ENCODE peak calls at places on chromosomes 12 and 14, in nine cellular contexts. Q is WTC11, C is neural crest cell, S is adrenal gland, F is GM12865, L is GM12864, D is HL-60, P is Panc1, U is neural progenitor cell. H is an unnamed sample.

GRCh38 chr14:99902925-99903324 is 109.7 kb downstream of the EML1 start:
- DNase-seq in D (no peak), P (no peak), U (no peak), S (no peak), F (no peak), L (no peak), C (no peak), Q (no peak), H (no peak)

GRCh38 chr14:45085004-45085403 is 1.1 kb downstream of the PRPF39 start:
- DNase-seq in L (no peak), D (no peak), U (peak; percentile 2), F (peak; percentile 23), Q (no peak), P (no peak), S (no peak), C (no peak), H (no peak)

GRCh38 chr14:65286443-65286842 is 126.1 kb upstream of the FUT8 start:
- DNase-seq in F (peak; percentile 85), L (no peak), U (no peak), Q (no peak), S (no peak), C (no peak), P (no peak), D (no peak), H (peak; percentile 74)

GRCh38 chr12:102323799-102324198 is 126.2 kb upstream of the PMCH start:
- DNase-seq in D (no peak), P (no peak), U (no peak), Q (no peak), F (no peak), L (no peak), C (no peak), S (no peak), H (no peak)

GRCh38 chr12:105334001-105334400 is 3.5 kb downstream of the C12orf75 start:
- DNase-seq in D (no peak), U (no peak), C (no peak), S (no peak), F (no peak), Q (no peak), L (no peak), P (no peak), H (no peak)

GRCh38 chr14:29240046-29240445 is 473.5 kb downstream of the FOXG1 start:
- DNase-seq in D (no peak), C (no peak), S (no peak), P (no peak), Q (no peak), U (no peak), F (no peak), L (no peak), H (no peak)

GRCh38 chr14:92924247-92924646 is 1.3 kb downstream of the CHGA start:
- DNase-seq in Q (no peak), L (no peak), C (no peak), P (no peak), U (no peak), D (no peak), S (no peak), F (peak; percentile 49), H (no peak)

GRCh38 chr12:80707126-80707829 is at the start of gene MYF6:
- DNase-seq in U (no peak), S (no peak), C (no peak), P (no peak), F (no peak), L (no peak), Q (no peak), D (no peak), H (no peak)

GRCh38 chr12:85835810-85836715 is at the start of gene RASSF9:
- DNase-seq in P (no peak), Q (no peak), S (peak; percentile 59), D (no peak), U (peak; percentile 18), F (peak; percentile 2), L (no peak), C (no peak), H (no peak)

GRCh38 chr12:113409462-113410124 is 5.9 kb upstream of the SDS start:
- DNase-seq in D (no peak), L (no peak), Q (no peak), P (no peak), U (no peak), C (no peak), S (no peak), F (no peak), H (no peak)

GRCh38 chr12:13219320-13219719 is 22.8 kb downstream of the EMP1 start:
- DNase-seq in P (no peak), C (no peak), U (no peak), L (no peak), Q (no peak), F (no peak), D (no peak), S (no peak), H (no peak)

GRCh38 chr14:67643671-67644070 is 24.0 kb downstream of the ARG2 start:
- DNase-seq in L (no peak), F (no peak), Q (no peak), U (no peak), P (no peak), C (no peak), D (no peak), S (no peak), H (no peak)

GRCh38 chr12:6825398-6826124 is 2.6 kb upstream of the P3H3 start:
- DNase-seq in P (no peak), Q (peak; percentile 95), C (peak; percentile 96), D (peak; percentile 82), U (peak; percentile 91), L (peak; percentile 24), F (peak; percentile 72), S (peak; percentile 81), H (peak; percentile 89)

GRCh38 chr14:90676859-90677258 is 139.4 kb downstream of the TTC7B start:
- DNase-seq in U (no peak), S (no peak), P (no peak), F (no peak), D (no peak), L (no peak), Q (no peak), C (no peak), H (no peak)

GRCh38 chr12:122003646-122004611 is 17.8 kb upstream of the BCL7A start:
- DNase-seq in D (peak; percentile 59), U (no peak), S (no peak), F (no peak), Q (no peak), P (no peak), L (no peak), C (no peak), H (peak; percentile 44)
- TF ChIP-seq CTCF in D (no peak), U (no peak), S (no peak), F (no peak), Q (no peak), P (no peak), L (no peak), C (no peak), H (no peak)

GRCh38 chr12:120855823-120856589 is 48.2 kb downstream of the SPPL3 start:
- DNase-seq in Q (no peak), S (no peak), D (peak; percentile 45), L (no peak), F (no peak), C (no peak), U (no peak), P (no peak), H (peak; percentile 17)

GRCh38 chr12:120853188-120853587 is 51.0 kb downstream of the SPPL3 start:
- DNase-seq in C (no peak), U (no peak), L (no peak), S (no peak), Q (no peak), P (no peak), D (no peak), F (no peak), H (no peak)

GRCh38 chr12:120858306-120859088 is 45.7 kb downstream of the SPPL3 start:
- DNase-seq in L (no peak), Q (no peak), P (no peak), D (no peak), S (no peak), F (peak; percentile 26), U (no peak), C (no peak), H (no peak)

GRCh38 chr12:120854804-120855203 is 49.4 kb downstream of the SPPL3 start:
- DNase-seq in P (no peak), S (no peak), Q (no peak), L (no peak), D (no peak), U (no peak), F (no peak), C (no peak), H (no peak)

DNA sequence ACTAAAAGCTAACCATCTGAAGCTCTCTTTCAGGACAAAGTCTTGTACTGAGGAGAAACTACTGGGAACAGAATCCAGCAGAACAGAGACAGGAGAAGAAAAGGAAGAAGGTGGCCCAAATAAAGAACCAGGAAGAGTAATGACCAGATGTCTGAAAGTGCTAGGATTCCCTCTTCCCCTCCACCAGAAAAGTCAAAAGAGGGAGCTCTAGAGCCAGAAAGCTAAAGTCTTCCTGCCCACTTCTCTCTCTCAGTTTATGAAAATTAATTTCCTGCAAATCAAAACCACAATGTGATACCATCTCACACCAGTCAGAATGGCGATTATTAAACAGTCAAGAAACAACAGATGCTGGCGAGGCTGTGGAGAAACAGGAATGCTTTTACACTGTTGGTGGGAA is 47.2 kb downstream of the SPPL3 start:
- DNase-seq in L (no peak), F (no peak), D (peak; percentile 30), S (no peak), Q (no peak), U (no peak), C (no peak), P (no peak), H (no peak)
- TF ChIP-seq CTCF in L (no peak), F (no peak), D (no peak), S (no peak), Q (no peak), U (peak; percentile 13), C (no peak), P (peak; percentile 74), H (peak; percentile 24)

GRCh38 chr14:63361790-63362189 is 43.1 kb upstream of the GPHB5 start:
- DNase-seq in F (peak; percentile 17), Q (no peak), C (no peak), S (no peak), D (no peak), U (no peak), L (no peak), P (no peak), H (no peak)
- TF ChIP-seq CTCF in F (peak; percentile 13), Q (no peak), C (no peak), S (no peak), D (no peak), U (no peak), L (peak; percentile 15), P (no peak), H (no peak)

GRCh38 chr14:35963209-35963608 is 137.1 kb downstream of the BRMS1L start:
- DNase-seq in P (no peak), S (no peak), L (no peak), D (no peak), C (no peak), Q (no peak), F (peak; percentile 58), U (peak; percentile 38), H (no peak)

GRCh38 chr14:35956376-35957000 is 130.3 kb downstream of the BRMS1L start:
- DNase-seq in U (peak; percentile 76), S (no peak), P (no peak), Q (no peak), F (no peak), L (no peak), C (no peak), D (no peak), H (no peak)

GRCh38 chr14:35961697-35962274 is 135.6 kb downstream of the BRMS1L start:
- DNase-seq in D (no peak), P (no peak), C (no peak), U (no peak), F (no peak), S (no peak), L (no peak), Q (no peak), H (no peak)

GRCh38 chr14:35964736-35965135 is 138.6 kb downstream of the BRMS1L start:
- DNase-seq in D (no peak), C (no peak), U (no peak), Q (no peak), L (no peak), P (no peak), S (no peak), F (no peak), H (no peak)

GRCh38 chr14:35959835-35960234 is 133.7 kb downstream of the BRMS1L start:
- DNase-seq in C (no peak), Q (no peak), P (no peak), U (no peak), S (no peak), D (no peak), F (peak; percentile 10), L (no peak), H (no peak)
- TF ChIP-seq CTCF in C (no peak), Q (no peak), P (no peak), U (peak; percentile 4), S (no peak), D (no peak), F (peak; percentile 9), L (no peak), H (no peak)

H was measured in activated CD8-positive, alpha-beta T cell treated with anti-CD3 and anti-CD28 coated beads for 36 hours.